ENCODE peak calls at places on chromosomes 5 and 9, in nine cellular contexts. One of them, this sample, is unnamed.
A peak's percentile ranks its signal among the peaks of the same experiment; 100 is the strongest.

GRCh38 chr9:114216081-114216480 is 60.7 kb downstream of the COL27A1 start:
- DNase-seq in psoas muscle: peak; percentile 38
- DNase-seq in right lobe of liver: no peak
- DNase-seq in Peyer's patch: no peak
- DNase-seq in cardiac muscle cell: peak; percentile 85
- DNase-seq in mammary epithelial cell: no peak
- DNase-seq in Panc1: no peak
- DNase-seq in fibroblast of lung: peak; percentile 63
- DNase-seq in breast epithelium: peak; percentile 77
- DNase-seq in this sample: peak; percentile 80

GRCh38 chr5:96720408-96720807 is 58.2 kb downstream of the CAST start:
- DNase-seq in psoas muscle: no peak
- DNase-seq in right lobe of liver: no peak
- DNase-seq in Peyer's patch: no peak
- DNase-seq in cardiac muscle cell: no peak
- DNase-seq in mammary epithelial cell: no peak
- DNase-seq in Panc1: no peak
- DNase-seq in fibroblast of lung: no peak
- DNase-seq in breast epithelium: no peak
- DNase-seq in this sample: no peak

GRCh38 chr9:38074441-38074943 is 5.5 kb upstream of the SHB start:
- DNase-seq in psoas muscle: no peak
- DNase-seq in right lobe of liver: no peak
- DNase-seq in Peyer's patch: no peak
- DNase-seq in cardiac muscle cell: no peak
- DNase-seq in mammary epithelial cell: no peak
- DNase-seq in Panc1: no peak
- DNase-seq in fibroblast of lung: peak; percentile 11
- DNase-seq in breast epithelium: no peak
- DNase-seq in this sample: peak; percentile 53

GRCh38 chr5:37715361-37715760 is 124.5 kb downstream of the GDNF start:
- DNase-seq in psoas muscle: no peak
- DNase-seq in right lobe of liver: no peak
- DNase-seq in Peyer's patch: no peak
- DNase-seq in cardiac muscle cell: no peak
- DNase-seq in mammary epithelial cell: no peak
- DNase-seq in Panc1: no peak
- DNase-seq in fibroblast of lung: no peak
- DNase-seq in breast epithelium: no peak
- DNase-seq in this sample: no peak

GRCh38 chr5:139711852-139712171 is 63.7 kb downstream of the CXXC5 start:
- DNase-seq in psoas muscle: no peak
- DNase-seq in right lobe of liver: no peak
- DNase-seq in Peyer's patch: no peak
- DNase-seq in cardiac muscle cell: no peak
- DNase-seq in mammary epithelial cell: no peak
- DNase-seq in Panc1: no peak
- DNase-seq in fibroblast of lung: no peak
- DNase-seq in breast epithelium: no peak
- DNase-seq in this sample: no peak

GRCh38 chr5:116970318-116970717 is 395.7 kb upstream of the SEMA6A start:
- DNase-seq in psoas muscle: no peak
- DNase-seq in right lobe of liver: no peak
- DNase-seq in Peyer's patch: no peak
- DNase-seq in cardiac muscle cell: peak; percentile 36
- DNase-seq in mammary epithelial cell: no peak
- DNase-seq in Panc1: no peak
- DNase-seq in fibroblast of lung: no peak
- DNase-seq in breast epithelium: no peak
- DNase-seq in this sample: no peak

GRCh38 chr5:56763711-56764466 is 51.5 kb upstream of the MAP3K1 start:
- DNase-seq in psoas muscle: no peak
- DNase-seq in right lobe of liver: no peak
- DNase-seq in Peyer's patch: no peak
- DNase-seq in cardiac muscle cell: no peak
- DNase-seq in mammary epithelial cell: peak; percentile 58
- DNase-seq in Panc1: no peak
- DNase-seq in fibroblast of lung: peak; percentile 29
- DNase-seq in breast epithelium: peak; percentile 76
- DNase-seq in this sample: no peak

GRCh38 chr5:452856-453710 is 10.1 kb downstream of the EXOC3 start:
- DNase-seq in psoas muscle: no peak
- DNase-seq in right lobe of liver: peak; percentile 28
- DNase-seq in Peyer's patch: peak; percentile 44
- DNase-seq in cardiac muscle cell: no peak
- DNase-seq in mammary epithelial cell: no peak
- DNase-seq in Panc1: no peak
- DNase-seq in fibroblast of lung: no peak
- DNase-seq in breast epithelium: no peak
- DNase-seq in this sample: no peak

GRCh38 chr9:81032831-81033230 is 656.5 kb downstream of the TLE1 start:
- DNase-seq in psoas muscle: no peak
- DNase-seq in right lobe of liver: no peak
- DNase-seq in Peyer's patch: no peak
- DNase-seq in cardiac muscle cell: no peak
- DNase-seq in mammary epithelial cell: peak; percentile 16
- DNase-seq in Panc1: no peak
- DNase-seq in fibroblast of lung: peak; percentile 19
- DNase-seq in breast epithelium: no peak
- DNase-seq in this sample: no peak

GRCh38 chr9:83406901-83407300 is 131.3 kb downstream of the FRMD3 start:
- DNase-seq in psoas muscle: no peak
- DNase-seq in right lobe of liver: no peak
- DNase-seq in Peyer's patch: no peak
- DNase-seq in cardiac muscle cell: no peak
- DNase-seq in mammary epithelial cell: no peak
- DNase-seq in Panc1: no peak
- DNase-seq in fibroblast of lung: no peak
- DNase-seq in breast epithelium: no peak
- DNase-seq in this sample: no peak

GRCh38 chr5:113546711-113547159 is 33.2 kb downstream of the YTHDC2 start:
- DNase-seq in psoas muscle: no peak
- DNase-seq in right lobe of liver: no peak
- DNase-seq in Peyer's patch: no peak
- DNase-seq in cardiac muscle cell: no peak
- DNase-seq in mammary epithelial cell: peak; percentile 67
- DNase-seq in Panc1: no peak
- DNase-seq in fibroblast of lung: peak; percentile 66
- DNase-seq in breast epithelium: no peak
- DNase-seq in this sample: no peak

GRCh38 chr9:16728128-16728505 is 142.4 kb downstream of the BNC2 start:
- DNase-seq in psoas muscle: no peak
- DNase-seq in right lobe of liver: no peak
- DNase-seq in Peyer's patch: no peak
- DNase-seq in cardiac muscle cell: no peak
- DNase-seq in mammary epithelial cell: no peak
- DNase-seq in Panc1: no peak
- DNase-seq in fibroblast of lung: peak; percentile 34
- DNase-seq in breast epithelium: no peak
- DNase-seq in this sample: no peak

GRCh38 chr9:34650816-34651215 is 1.2 kb upstream of the IL11RA start:
- DNase-seq in psoas muscle: peak; percentile 41
- DNase-seq in right lobe of liver: peak; percentile 83
- DNase-seq in Peyer's patch: no peak
- DNase-seq in cardiac muscle cell: no peak
- DNase-seq in mammary epithelial cell: no peak
- DNase-seq in Panc1: no peak
- DNase-seq in fibroblast of lung: peak; percentile 61
- DNase-seq in breast epithelium: no peak
- DNase-seq in this sample: no peak

GRCh38 chr9:130172858-130173461 is 756 bp downstream of the NCS1 start:
- DNase-seq in psoas muscle: peak; percentile 44
- DNase-seq in right lobe of liver: no peak
- DNase-seq in Peyer's patch: no peak
- DNase-seq in cardiac muscle cell: peak; percentile 40
- DNase-seq in mammary epithelial cell: no peak
- DNase-seq in Panc1: no peak
- DNase-seq in fibroblast of lung: peak; percentile 18
- DNase-seq in breast epithelium: no peak
- DNase-seq in this sample: no peak

GRCh38 chr5:119328753-119329602 is 26.8 kb upstream of the TNFAIP8 start:
- DNase-seq in psoas muscle: no peak
- DNase-seq in right lobe of liver: no peak
- DNase-seq in Peyer's patch: no peak
- DNase-seq in cardiac muscle cell: no peak
- DNase-seq in mammary epithelial cell: no peak
- DNase-seq in Panc1: no peak
- DNase-seq in fibroblast of lung: peak; percentile 93
- DNase-seq in breast epithelium: no peak
- DNase-seq in this sample: no peak

GRCh38 chr9:129359871-129360536 is 181.9 kb upstream of the IER5L start:
- DNase-seq in psoas muscle: no peak
- DNase-seq in right lobe of liver: no peak
- DNase-seq in Peyer's patch: no peak
- DNase-seq in cardiac muscle cell: no peak
- DNase-seq in mammary epithelial cell: no peak
- DNase-seq in Panc1: no peak
- DNase-seq in fibroblast of lung: no peak
- DNase-seq in breast epithelium: no peak
- DNase-seq in this sample: no peak

GRCh38 chr5:154698681-154699275 is 56.4 kb upstream of the LARP1 start:
- DNase-seq in psoas muscle: no peak
- DNase-seq in right lobe of liver: no peak
- DNase-seq in Peyer's patch: no peak
- DNase-seq in cardiac muscle cell: peak; percentile 39
- DNase-seq in mammary epithelial cell: no peak
- DNase-seq in Panc1: no peak
- DNase-seq in fibroblast of lung: no peak
- DNase-seq in breast epithelium: no peak
- DNase-seq in this sample: no peak

GRCh38 chr5:78008356-78008967 is 232.3 kb upstream of the TBCA start:
- DNase-seq in psoas muscle: no peak
- DNase-seq in right lobe of liver: no peak
- DNase-seq in Peyer's patch: no peak
- DNase-seq in cardiac muscle cell: peak; percentile 54
- DNase-seq in mammary epithelial cell: peak; percentile 19
- DNase-seq in Panc1: peak; percentile 43
- DNase-seq in fibroblast of lung: peak; percentile 68
- DNase-seq in breast epithelium: no peak
- DNase-seq in this sample: no peak

GRCh38 chr9:1125741-1126140 is 75.6 kb downstream of the DMRT2 start:
- DNase-seq in psoas muscle: no peak
- DNase-seq in right lobe of liver: no peak
- DNase-seq in Peyer's patch: no peak
- DNase-seq in cardiac muscle cell: no peak
- DNase-seq in mammary epithelial cell: peak; percentile 3
- DNase-seq in Panc1: no peak
- DNase-seq in fibroblast of lung: no peak
- DNase-seq in breast epithelium: no peak
- DNase-seq in this sample: no peak

GRCh38 chr5:1499851-1500250 is 23.9 kb downstream of the LPCAT1 start:
- DNase-seq in psoas muscle: no peak
- DNase-seq in right lobe of liver: no peak
- DNase-seq in Peyer's patch: no peak
- DNase-seq in cardiac muscle cell: no peak
- DNase-seq in mammary epithelial cell: no peak
- DNase-seq in Panc1: no peak
- DNase-seq in fibroblast of lung: no peak
- DNase-seq in breast epithelium: no peak
- DNase-seq in this sample: no peak

GRCh38 chr5:36664762-36665161 is 58.4 kb downstream of the SLC1A3 start:
- DNase-seq in psoas muscle: no peak
- DNase-seq in right lobe of liver: no peak
- DNase-seq in Peyer's patch: no peak
- DNase-seq in cardiac muscle cell: no peak
- DNase-seq in mammary epithelial cell: peak; percentile 50
- DNase-seq in Panc1: no peak
- DNase-seq in fibroblast of lung: no peak
- DNase-seq in breast epithelium: no peak
- DNase-seq in this sample: no peak
- H3K27ac ChIP-seq in psoas muscle: no peak overlapping the region
- H3K27ac ChIP-seq in right lobe of liver: no peak overlapping the region
- H3K27ac ChIP-seq in Peyer's patch: no peak overlapping the region
- H3K27ac ChIP-seq in cardiac muscle cell: no peak overlapping the region
- H3K27ac ChIP-seq in mammary epithelial cell: no peak overlapping the region
- H3K27ac ChIP-seq in Panc1: no peak overlapping the region
- H3K27ac ChIP-seq in fibroblast of lung: no peak overlapping the region
- H3K27ac ChIP-seq in breast epithelium: peak overlapping the region; percentile 37
- H3K27ac ChIP-seq in this sample: no peak overlapping the region

DNA sequence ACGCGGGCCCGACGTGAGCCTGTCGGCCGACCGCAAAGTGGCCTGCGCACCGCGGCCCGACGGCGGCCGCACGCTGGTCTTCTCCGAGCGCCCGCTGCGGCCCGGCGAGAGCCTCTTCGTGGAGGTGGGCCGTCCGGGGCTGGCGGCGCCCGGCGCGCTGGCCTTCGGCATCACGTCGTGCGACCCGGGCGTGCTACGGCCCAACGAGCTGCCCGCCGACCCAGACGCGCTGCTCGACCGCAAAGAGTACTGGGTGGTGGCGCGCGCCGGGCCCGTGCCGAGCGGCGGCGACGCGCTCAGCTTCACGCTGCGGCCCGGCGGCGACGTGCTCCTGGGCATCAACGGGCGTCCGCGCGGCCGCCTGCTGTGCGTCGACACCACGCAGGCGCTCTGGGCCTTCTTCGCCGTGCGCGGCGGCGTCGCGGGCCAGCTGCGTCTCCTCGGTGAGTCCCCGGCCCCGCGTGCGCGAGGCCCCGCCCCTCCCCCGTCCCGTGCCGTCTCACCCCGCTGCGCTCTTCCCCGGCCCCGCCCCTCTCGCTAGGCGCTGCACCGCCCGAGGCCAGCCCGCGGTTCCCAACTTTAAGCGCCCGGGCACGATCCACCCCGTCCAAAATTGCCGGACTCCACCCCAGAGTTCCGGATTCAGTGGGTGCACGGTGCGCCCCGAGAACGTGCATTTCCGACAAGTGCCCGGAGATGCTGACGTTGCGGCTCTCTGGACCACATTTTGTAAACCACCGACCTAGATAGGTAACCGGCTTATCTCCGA is 42.8 kb downstream of the NEURL1B start:
- DNase-seq in psoas muscle: peak; percentile 40
- DNase-seq in right lobe of liver: no peak
- DNase-seq in Peyer's patch: no peak
- DNase-seq in cardiac muscle cell: no peak
- DNase-seq in mammary epithelial cell: no peak
- DNase-seq in Panc1: no peak
- DNase-seq in fibroblast of lung: no peak
- DNase-seq in breast epithelium: no peak
- DNase-seq in this sample: no peak
- H3K4me3 ChIP-seq in psoas muscle: no peak overlapping the region
- H3K4me3 ChIP-seq in right lobe of liver: no peak overlapping the region
- H3K4me3 ChIP-seq in Peyer's patch: peak overlapping the region; percentile 7
- H3K4me3 ChIP-seq in cardiac muscle cell: no peak overlapping the region
- H3K4me3 ChIP-seq in mammary epithelial cell: no peak overlapping the region
- H3K4me3 ChIP-seq in Panc1: no peak overlapping the region
- H3K4me3 ChIP-seq in fibroblast of lung: no peak overlapping the region
- H3K4me3 ChIP-seq in breast epithelium: no peak overlapping the region
- H3K4me3 ChIP-seq in this sample: peak overlapping the region; percentile 14

GRCh38 chr5:54852007-54852406 is 133.4 kb downstream of the ESM1 start:
- DNase-seq in psoas muscle: no peak
- DNase-seq in right lobe of liver: no peak
- DNase-seq in Peyer's patch: no peak
- DNase-seq in cardiac muscle cell: no peak
- DNase-seq in mammary epithelial cell: no peak
- DNase-seq in Panc1: no peak
- DNase-seq in fibroblast of lung: no peak
- DNase-seq in breast epithelium: no peak
- DNase-seq in this sample: no peak
- TF ChIP-seq CTCF in psoas muscle: no peak
- TF ChIP-seq CTCF in right lobe of liver: no peak
- TF ChIP-seq CTCF in Peyer's patch: no peak
- TF ChIP-seq CTCF in cardiac muscle cell: no peak
- TF ChIP-seq CTCF in mammary epithelial cell: no peak
- TF ChIP-seq CTCF in Panc1: no peak
- TF ChIP-seq CTCF in fibroblast of lung: no peak
- TF ChIP-seq CTCF in breast epithelium: no peak
- TF ChIP-seq CTCF in this sample: no peak

GRCh38 chr5:173027905-173028304 is 28.2 kb upstream of the CREBRF start:
- DNase-seq in psoas muscle: no peak
- DNase-seq in right lobe of liver: no peak
- DNase-seq in Peyer's patch: no peak
- DNase-seq in cardiac muscle cell: no peak
- DNase-seq in mammary epithelial cell: no peak
- DNase-seq in Panc1: no peak
- DNase-seq in fibroblast of lung: no peak
- DNase-seq in breast epithelium: no peak
- DNase-seq in this sample: no peak
- H3K27ac ChIP-seq in psoas muscle: no peak overlapping the region
- H3K27ac ChIP-seq in right lobe of liver: no peak overlapping the region
- H3K27ac ChIP-seq in Peyer's patch: no peak overlapping the region
- H3K27ac ChIP-seq in cardiac muscle cell: peak overlapping the region; percentile 92
- H3K27ac ChIP-seq in mammary epithelial cell: no peak overlapping the region
- H3K27ac ChIP-seq in Panc1: no peak overlapping the region
- H3K27ac ChIP-seq in fibroblast of lung: no peak overlapping the region
- H3K27ac ChIP-seq in breast epithelium: no peak overlapping the region
- H3K27ac ChIP-seq in this sample: no peak overlapping the region